ENCODE peak calls at places on chromosomes 16 and 17, in six cellular contexts. N, P, J, R, O and G are unnamed samples.

GRCh38 chr17:76940293-76940692 is 72.1 kb downstream of the MGAT5B start:
- DNase-seq in J (no peak), O (no peak), P (no peak), R (no peak), N (no peak), G (no peak)

GRCh38 chr16:77951788-77952187 is 70.6 kb upstream of the CLEC3A start:
- DNase-seq in J (no peak), R (no peak), N (peak), O (no peak), P (no peak), G (no peak)

GRCh38 chr16:12000032-12000431 is 23.5 kb downstream of the SNX29 start:
- DNase-seq in O (no peak), J (no peak), R (no peak), P (no peak), N (no peak), G (no peak)

GRCh38 chr17:46212634-46213435 is 19.6 kb upstream of the KANSL1 start:
- DNase-seq in P (peak), J (peak), R (peak), O (peak), N (peak), G (peak)

GRCh38 chr16:20218093-20218492 is 109.2 kb downstream of the GP2 start:
- DNase-seq in N (no peak), P (no peak), O (no peak), J (no peak), R (no peak), G (no peak)

GRCh38 chr16:4461250-4462085 is 13.0 kb downstream of the NMRAL1 start:
- DNase-seq in R (no peak), N (no peak), J (peak), P (no peak), O (no peak), G (no peak)

GRCh38 chr17:50265212-50265611 is 9.1 kb upstream of the TMEM92 start:
- DNase-seq in O (no peak), N (no peak), J (no peak), P (no peak), R (no peak), G (no peak)

GRCh38 chr17:61650749-61651148 is 59.7 kb upstream of the NACA2 start:
- DNase-seq in N (no peak), R (no peak), P (no peak), O (no peak), J (no peak), G (no peak)

GRCh38 chr16:88854306-88855111 is 2.2 kb downstream of the GALNS start:
- DNase-seq in O (no peak), N (no peak), R (no peak), P (no peak), J (peak), G (no peak)

GRCh38 chr16:3819741-3820724 is 60.5 kb downstream of the CREBBP start:
- DNase-seq in O (no peak), N (peak), J (peak), P (no peak), R (peak), G (no peak)

GRCh38 chr17:19354123-19354522 is 8.4 kb downstream of the B9D1 start:
- DNase-seq in O (no peak), N (no peak), J (peak), P (no peak), R (peak), G (no peak)

GRCh38 chr17:29732613-29733012 is 109.9 kb upstream of the CORO6 start:
- DNase-seq in R (no peak), J (no peak), O (no peak), P (no peak), N (no peak), G (no peak)

GRCh38 chr16:85402910-85403692 is 210.0 kb upstream of the GSE1 start:
- DNase-seq in J (peak), R (peak), N (peak), P (no peak), O (no peak), G (peak)

GRCh38 chr17:50209472-50210248 is 8.2 kb upstream of the COL1A1 start:
- DNase-seq in P (peak), N (no peak), J (peak), O (no peak), R (peak), G (no peak)

GRCh38 chr17:74361613-74362391 is at the start of gene BTBD17:
- DNase-seq in J (no peak), O (peak), P (no peak), N (peak), R (no peak), G (no peak)

GRCh38 chr16:86885139-86885538 is 306.8 kb downstream of the FOXL1 start:
- DNase-seq in N (no peak), R (no peak), P (no peak), J (no peak), O (no peak), G (no peak)

GRCh38 chr17:82017612-82018151 is 5.0 kb downstream of the CENPX start:
- DNase-seq in J (no peak), O (no peak), N (no peak), R (no peak), P (no peak), G (no peak)

GRCh38 chr16:89315791-89316581 is 98.5 kb downstream of the ZNF778 start:
- DNase-seq in R (peak), N (no peak), O (peak), J (peak), P (no peak), G (peak)

GRCh38 chr17:81322271-81323082 is 27.4 kb upstream of the SLC38A10 start:
- DNase-seq in P (no peak), J (no peak), N (no peak), R (peak), O (no peak), G (no peak)

GRCh38 chr16:81263470-81264200 is 25.1 kb downstream of the BCO1 start:
- DNase-seq in J (no peak), O (no peak), N (no peak), R (no peak), P (no peak), G (no peak)

GRCh38 chr17:297758-298157 is 54.8 kb downstream of the RPH3AL start:
- DNase-seq in R (no peak), P (no peak), N (no peak), J (no peak), O (no peak), G (no peak)

GRCh38 chr17:10357768-10358167 is 15.0 kb downstream of the MYH13 start:
- DNase-seq in R (no peak), O (no peak), N (no peak), P (no peak), J (no peak), G (no peak)